ENCODE peak calls at places on chromosomes 7 and 10, in seven cellular contexts. H is kidney epithelial cell; I is foreskin fibroblast; N is retinal pigment epithelial cell; X is CD8-positive, alpha-beta T cell; V is GM13977; R is AG04450. F is an unnamed sample.

GRCh38 chr7:33901847-33902246 is 3.5 kb upstream of the BMPER start:
- DNase-seq in I (no peak), R (no peak), X (no peak), N (no peak), H (no peak), V (no peak), F (no peak)

GRCh38 chr10:77360121-77360520 is 277.5 kb downstream of the KCNMA1 start:
- DNase-seq in R (no peak), N (no peak), X (no peak), V (no peak), H (no peak), I (peak; percentile 61), F (no peak)

GRCh38 chr7:43584200-43584586 is 1.3 kb downstream of the STK17A start:
- DNase-seq in I (peak; percentile 58), N (no peak), H (no peak), X (no peak), V (no peak), R (no peak), F (peak; percentile 65)

GRCh38 chr10:113041841-113042745 is 92.0 kb downstream of the TCF7L2 start:
- DNase-seq in H (no peak), V (no peak), N (no peak), R (no peak), X (no peak), I (no peak), F (no peak)

GRCh38 chr10:78072504-78072903 is 38.8 kb downstream of the RPS24 start:
- DNase-seq in X (no peak), I (no peak), R (no peak), H (no peak), V (no peak), N (no peak), F (no peak)

GRCh38 chr10:75126277-75126676 is 14.8 kb downstream of the SAMD8 start:
- DNase-seq in V (no peak), X (no peak), I (no peak), N (no peak), R (no peak), H (no peak), F (no peak)

GRCh38 chr7:116361767-116362166 is 137.8 kb upstream of the CAV2 start:
- DNase-seq in N (no peak), R (no peak), V (no peak), X (no peak), H (no peak), I (no peak), F (no peak)

GRCh38 chr7:4683043-4683883 is 1.2 kb downstream of the FOXK1 start:
- DNase-seq in V (no peak), H (no peak), R (no peak), I (no peak), N (no peak), X (no peak), F (no peak)

GRCh38 chr7:157650131-157650631 is 313.4 kb downstream of the DNAJB6 start:
- DNase-seq in H (no peak), I (no peak), X (no peak), R (no peak), V (no peak), N (no peak), F (no peak)

GRCh38 chr7:38506756-38507155 is 124.4 kb downstream of the AMPH start:
- DNase-seq in H (no peak), R (no peak), I (peak; percentile 40), X (no peak), N (no peak), V (no peak), F (no peak)

GRCh38 chr7:69162931-69163330 is 435.3 kb upstream of the AUTS2 start:
- DNase-seq in I (no peak), H (no peak), V (no peak), X (no peak), N (no peak), R (no peak), F (no peak)

GRCh38 chr10:19209319-19209718 is 160.7 kb downstream of the MALRD1 start:
- DNase-seq in X (no peak), I (no peak), H (no peak), R (no peak), V (no peak), N (no peak), F (no peak)

GRCh38 chr7:75727881-75728592 is 10.7 kb downstream of the HIP1 start:
- DNase-seq in N (no peak), R (no peak), I (no peak), X (peak; percentile 28), V (no peak), H (peak; percentile 10), F (no peak)

GRCh38 chr7:15495170-15495569 is 66.6 kb downstream of the AGMO start:
- DNase-seq in N (peak; percentile 13), R (no peak), X (no peak), H (no peak), V (peak; percentile 6), I (peak; percentile 18), F (no peak)

GRCh38 chr7:127158659-127159058 is 94.1 kb downstream of the GRM8 start:
- DNase-seq in I (no peak), X (no peak), N (no peak), V (peak; percentile 13), H (no peak), R (no peak), F (no peak)

GRCh38 chr7:140625908-140626868 is 14.4 kb downstream of the DENND2A start:
- DNase-seq in H (peak; percentile 97), X (no peak), R (peak; percentile 99), I (peak; percentile 88), V (no peak), N (no peak), F (no peak)

DNA sequence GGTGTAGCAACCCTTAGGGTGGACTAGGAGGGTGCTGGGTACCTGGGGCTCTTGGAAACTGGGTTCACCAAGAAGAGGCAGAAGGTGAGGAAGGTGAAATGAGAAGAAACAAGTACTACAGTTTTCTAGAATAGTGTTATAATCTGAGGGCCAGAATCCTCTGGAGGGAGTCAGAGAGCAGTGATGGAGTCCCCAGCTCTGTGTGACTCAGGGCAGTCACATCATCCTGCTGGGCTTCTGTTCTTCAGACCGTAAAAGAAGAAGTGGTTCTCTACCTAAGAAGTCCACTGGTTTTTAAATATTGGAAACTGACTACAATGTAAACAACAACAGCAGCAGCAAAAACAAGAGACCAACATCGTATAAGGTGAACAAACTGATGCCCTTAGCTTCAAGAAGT is 197.3 kb downstream of the PRPF18 start:
- DNase-seq in X (no peak), N (no peak), V (peak; percentile 40), H (no peak), R (no peak), I (no peak), F (no peak)
- TF ChIP-seq CTCF in X (peak; percentile 38), N (peak; percentile 42), V (peak; percentile 36), H (no peak), R (peak; percentile 32), I (peak; percentile 51), F (peak; percentile 52)

GRCh38 chr7:519429-519973 is at the start of gene PDGFA:
- DNase-seq in R (no peak), V (peak; percentile 72), N (no peak), X (no peak), I (peak; percentile 39), H (no peak), F (no peak)

GRCh38 chr7:522071-522937 is 2.7 kb upstream of the PDGFA start:
- DNase-seq in R (no peak), X (no peak), N (no peak), I (no peak), H (no peak), V (peak; percentile 78), F (no peak)

GRCh38 chr7:521221-522070 is 1.8 kb upstream of the PDGFA start:
- DNase-seq in H (no peak), V (peak; percentile 87), R (no peak), N (no peak), X (no peak), I (no peak), F (no peak)

GRCh38 chr7:519974-520458 is 370 bp upstream of the PDGFA start:
- DNase-seq in I (peak; percentile 56), R (no peak), H (no peak), X (no peak), N (no peak), V (peak; percentile 74), F (no peak)

DNA sequence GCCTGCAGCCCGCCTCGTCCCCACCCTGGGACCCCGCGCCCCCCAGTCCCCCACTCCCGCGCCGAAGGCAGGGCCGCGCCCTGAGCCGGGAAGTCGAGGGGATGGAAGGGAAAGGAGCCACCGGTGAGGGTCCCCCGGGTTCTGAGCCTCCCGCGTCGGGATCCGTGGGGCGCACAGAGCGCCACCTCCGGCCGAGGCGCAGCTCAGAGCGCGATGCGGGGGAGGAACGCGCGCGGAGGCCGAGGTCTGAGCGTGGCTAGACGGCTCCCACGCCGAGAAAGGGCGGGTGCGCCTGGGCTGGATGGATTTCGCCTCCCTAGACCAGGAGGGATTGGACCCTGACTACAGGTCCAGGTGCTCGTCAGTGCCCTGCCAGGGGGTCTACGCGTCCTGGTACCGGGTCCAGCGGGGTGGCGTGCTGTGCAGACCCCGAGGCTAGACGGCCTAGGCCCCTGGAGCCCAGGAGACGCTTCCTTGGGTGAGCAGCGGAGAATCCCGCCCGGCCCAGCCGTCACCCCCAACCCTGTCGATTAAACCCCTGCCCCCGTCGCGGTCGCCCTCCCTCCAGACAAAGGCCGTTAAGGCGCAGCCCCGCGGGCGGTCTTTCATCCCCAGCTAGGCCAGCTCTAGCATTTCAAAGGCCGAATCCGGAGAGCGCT is 986 bp upstream of the PDGFA start:
- DNase-seq in I (no peak), V (no peak), H (no peak), R (no peak), X (no peak), N (no peak), F (no peak)
- TF ChIP-seq CTCF in I (no peak), V (peak; percentile 51), H (peak; percentile 34), R (no peak), X (no peak), N (no peak), F (no peak)

DNA sequence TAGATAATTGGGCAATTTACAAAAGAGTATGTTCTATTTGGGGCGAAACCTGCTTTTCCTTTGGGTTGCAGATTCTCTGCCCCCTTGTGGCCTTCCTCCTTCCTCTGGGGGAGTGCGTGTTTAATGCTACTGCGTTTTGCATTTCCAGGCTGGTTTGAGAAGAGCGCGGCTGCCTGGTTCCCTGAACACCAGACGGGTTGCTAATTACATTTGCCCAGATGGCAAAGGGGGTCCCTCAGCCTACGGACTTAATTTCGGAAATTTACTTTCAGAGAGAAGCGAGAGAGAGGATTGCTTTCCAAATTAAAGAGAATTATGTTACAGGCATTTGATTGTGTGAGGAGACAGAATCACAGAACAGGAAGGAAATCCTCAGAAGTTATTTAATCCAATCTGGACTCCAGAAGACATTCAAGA is 91.9 kb upstream of the JAZF1 start:
- DNase-seq in X (no peak), H (no peak), I (peak; percentile 43), N (no peak), R (peak; percentile 33), V (peak; percentile 18), F (no peak)
- TF ChIP-seq CTCF in X (peak; percentile 45), H (peak; percentile 77), I (peak; percentile 86), N (peak; percentile 87), R (peak; percentile 91), V (peak; percentile 19), F (peak; percentile 86)

DNA sequence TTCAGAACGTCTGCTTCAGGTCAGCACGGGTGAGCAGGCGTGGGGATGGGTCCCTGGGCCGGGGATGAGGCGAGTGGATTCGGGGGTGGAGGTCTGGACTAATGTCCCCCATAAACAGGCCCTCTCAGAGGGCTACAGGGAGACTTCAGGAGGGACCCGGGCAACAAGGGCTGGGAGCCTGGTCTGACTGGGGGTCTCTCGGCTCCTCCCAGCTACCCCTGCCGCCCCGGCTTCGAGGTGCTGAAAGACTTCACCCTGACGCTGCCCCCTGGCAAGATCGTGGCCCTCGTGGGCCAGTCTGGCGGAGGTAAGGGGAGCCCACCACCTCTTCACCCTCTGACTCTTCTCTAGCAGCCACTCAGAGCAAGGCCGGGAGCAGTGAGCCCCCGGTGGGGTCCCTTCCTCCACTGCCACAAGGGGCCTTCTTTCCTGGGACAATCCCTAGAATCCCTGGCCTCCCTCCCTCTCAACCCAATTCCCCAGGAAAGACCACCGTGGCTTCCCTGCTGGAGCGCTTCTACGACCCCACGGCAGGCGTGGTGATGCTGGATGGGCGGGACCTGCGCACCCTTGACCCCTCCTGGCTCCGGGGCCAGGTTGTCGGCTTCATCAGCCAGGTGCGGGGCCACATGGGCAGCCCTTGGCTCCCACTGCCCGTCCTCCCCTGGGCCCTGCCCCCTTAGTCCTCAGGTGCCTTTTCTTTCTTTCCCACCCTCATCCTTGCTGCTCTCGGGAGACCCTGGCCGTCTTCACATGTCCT is 7.5 kb upstream of the ASIC3 start:
- DNase-seq in X (no peak), V (no peak), N (no peak), R (no peak), H (no peak), I (no peak), F (no peak)
- TF ChIP-seq CTCF in X (no peak), V (no peak), N (no peak), R (no peak), H (no peak), I (no peak), F (no peak)

F was measured in epithelial cell of proximal tubule.